ENCODE peak calls at places on chromosome 16, in eight cellular contexts. One of them, this sample, is unnamed.

GRCh38 chr16:6663668-6664067 is 669.0 kb upstream of the RBFOX1 start:
- DNase-seq in body of pancreas: no peak
- DNase-seq in cardiac fibroblast: no peak
- DNase-seq in epithelial cell of esophagus: no peak
- DNase-seq in mesothelial cell of epicardium: no peak
- DNase-seq in A549: no peak
- DNase-seq in GM23338: no peak
- DNase-seq in DND-41: no peak
- DNase-seq in this sample: no peak

GRCh38 chr16:11833951-11834695 is 17.2 kb downstream of the RSL1D1 start:
- DNase-seq in cardiac fibroblast: peak
- DNase-seq in body of pancreas: no peak
- DNase-seq in DND-41: no peak
- DNase-seq in mesothelial cell of epicardium: no peak
- DNase-seq in GM23338: no peak
- DNase-seq in epithelial cell of esophagus: peak
- DNase-seq in A549: no peak
- DNase-seq in this sample: no peak

GRCh38 chr16:79883494-79883893 is 283.0 kb upstream of the MAF start:
- DNase-seq in A549: no peak
- DNase-seq in DND-41: no peak
- DNase-seq in cardiac fibroblast: no peak
- DNase-seq in body of pancreas: no peak
- DNase-seq in epithelial cell of esophagus: no peak
- DNase-seq in GM23338: no peak
- DNase-seq in mesothelial cell of epicardium: no peak
- DNase-seq in this sample: no peak

GRCh38 chr16:26605872-26606271 is 460.9 kb upstream of the C16orf82 start:
- DNase-seq in DND-41: no peak
- DNase-seq in GM23338: no peak
- DNase-seq in A549: no peak
- DNase-seq in cardiac fibroblast: no peak
- DNase-seq in body of pancreas: no peak
- DNase-seq in mesothelial cell of epicardium: no peak
- DNase-seq in epithelial cell of esophagus: no peak
- DNase-seq in this sample: no peak

GRCh38 chr16:87166321-87166720 is 150.9 kb downstream of the C16orf95 start:
- DNase-seq in DND-41: no peak
- DNase-seq in epithelial cell of esophagus: no peak
- DNase-seq in A549: no peak
- DNase-seq in mesothelial cell of epicardium: no peak
- DNase-seq in cardiac fibroblast: no peak
- DNase-seq in GM23338: no peak
- DNase-seq in body of pancreas: no peak
- DNase-seq in this sample: no peak

GRCh38 chr16:931651-932500 is 38.9 kb downstream of the LMF1 start:
- DNase-seq in GM23338: no peak
- DNase-seq in mesothelial cell of epicardium: no peak
- DNase-seq in A549: no peak
- DNase-seq in cardiac fibroblast: no peak
- DNase-seq in body of pancreas: no peak
- DNase-seq in epithelial cell of esophagus: no peak
- DNase-seq in DND-41: no peak
- DNase-seq in this sample: no peak

GRCh38 chr16:27726621-27727275 is 176.8 kb downstream of the KATNIP start:
- DNase-seq in mesothelial cell of epicardium: no peak
- DNase-seq in GM23338: no peak
- DNase-seq in DND-41: no peak
- DNase-seq in epithelial cell of esophagus: no peak
- DNase-seq in body of pancreas: no peak
- DNase-seq in A549: no peak
- DNase-seq in cardiac fibroblast: peak
- DNase-seq in this sample: no peak

GRCh38 chr16:17177242-17177967 is 293.4 kb downstream of the XYLT1 start:
- DNase-seq in GM23338: no peak
- DNase-seq in body of pancreas: no peak
- DNase-seq in mesothelial cell of epicardium: no peak
- DNase-seq in A549: no peak
- DNase-seq in cardiac fibroblast: peak
- DNase-seq in DND-41: no peak
- DNase-seq in epithelial cell of esophagus: peak
- DNase-seq in this sample: no peak

GRCh38 chr16:49924078-49924477 is 68.2 kb upstream of the ZNF423 start:
- DNase-seq in A549: peak
- DNase-seq in DND-41: peak
- DNase-seq in mesothelial cell of epicardium: no peak
- DNase-seq in body of pancreas: no peak
- DNase-seq in epithelial cell of esophagus: no peak
- DNase-seq in GM23338: peak
- DNase-seq in cardiac fibroblast: peak
- DNase-seq in this sample: no peak

GRCh38 chr16:4697867-4698291 is 4.5 kb downstream of the NUDT16L1 start:
- DNase-seq in body of pancreas: no peak
- DNase-seq in GM23338: no peak
- DNase-seq in DND-41: no peak
- DNase-seq in mesothelial cell of epicardium: no peak
- DNase-seq in A549: no peak
- DNase-seq in cardiac fibroblast: no peak
- DNase-seq in epithelial cell of esophagus: no peak
- DNase-seq in this sample: no peak

GRCh38 chr16:69193860-69194259 is 6.9 kb downstream of the SNTB2 start:
- DNase-seq in mesothelial cell of epicardium: no peak
- DNase-seq in GM23338: no peak
- DNase-seq in epithelial cell of esophagus: no peak
- DNase-seq in DND-41: no peak
- DNase-seq in A549: no peak
- DNase-seq in body of pancreas: peak
- DNase-seq in cardiac fibroblast: no peak
- DNase-seq in this sample: no peak

GRCh38 chr16:68297908-68298307 is 12.8 kb downstream of the SLC7A6OS start:
- DNase-seq in mesothelial cell of epicardium: no peak
- DNase-seq in cardiac fibroblast: peak
- DNase-seq in epithelial cell of esophagus: peak
- DNase-seq in DND-41: no peak
- DNase-seq in body of pancreas: peak
- DNase-seq in A549: no peak
- DNase-seq in GM23338: no peak
- DNase-seq in this sample: no peak

GRCh38 chr16:56972403-56972802 is 10.7 kb downstream of the CETP start:
- DNase-seq in DND-41: no peak
- DNase-seq in mesothelial cell of epicardium: no peak
- DNase-seq in cardiac fibroblast: no peak
- DNase-seq in GM23338: no peak
- DNase-seq in body of pancreas: no peak
- DNase-seq in A549: no peak
- DNase-seq in epithelial cell of esophagus: no peak
- DNase-seq in this sample: no peak

GRCh38 chr16:87582221-87582965 is 19.9 kb upstream of the JPH3 start:
- DNase-seq in epithelial cell of esophagus: no peak
- DNase-seq in cardiac fibroblast: peak
- DNase-seq in DND-41: no peak
- DNase-seq in mesothelial cell of epicardium: no peak
- DNase-seq in A549: no peak
- DNase-seq in body of pancreas: peak
- DNase-seq in GM23338: peak
- DNase-seq in this sample: no peak

GRCh38 chr16:5035909-5036227 is 2.1 kb upstream of the NAGPA start:
- DNase-seq in epithelial cell of esophagus: no peak
- DNase-seq in body of pancreas: no peak
- DNase-seq in A549: no peak
- DNase-seq in GM23338: no peak
- DNase-seq in cardiac fibroblast: no peak
- DNase-seq in DND-41: no peak
- DNase-seq in mesothelial cell of epicardium: no peak
- DNase-seq in this sample: no peak

GRCh38 chr16:55033225-55034156 is 102.8 kb downstream of the IRX5 start:
- DNase-seq in A549: no peak
- DNase-seq in GM23338: no peak
- DNase-seq in body of pancreas: no peak
- DNase-seq in epithelial cell of esophagus: no peak
- DNase-seq in cardiac fibroblast: no peak
- DNase-seq in DND-41: no peak
- DNase-seq in mesothelial cell of epicardium: no peak
- DNase-seq in this sample: no peak
- TF ChIP-seq CTCF in A549: no peak
- TF ChIP-seq CTCF in GM23338: no peak
- TF ChIP-seq CTCF in body of pancreas: no peak
- TF ChIP-seq CTCF in epithelial cell of esophagus: no peak
- TF ChIP-seq CTCF in cardiac fibroblast: no peak
- TF ChIP-seq CTCF in DND-41: no peak
- TF ChIP-seq CTCF in mesothelial cell of epicardium: no peak
- TF ChIP-seq CTCF in this sample: no peak

GRCh38 chr16:66265556-66266133 is 100.8 kb upstream of the CDH5 start:
- DNase-seq in GM23338: no peak
- DNase-seq in epithelial cell of esophagus: no peak
- DNase-seq in body of pancreas: no peak
- DNase-seq in mesothelial cell of epicardium: peak
- DNase-seq in A549: no peak
- DNase-seq in DND-41: no peak
- DNase-seq in cardiac fibroblast: no peak
- DNase-seq in this sample: no peak

GRCh38 chr16:66264311-66265105 is 102.0 kb upstream of the CDH5 start:
- DNase-seq in body of pancreas: no peak
- DNase-seq in A549: no peak
- DNase-seq in epithelial cell of esophagus: no peak
- DNase-seq in DND-41: no peak
- DNase-seq in GM23338: no peak
- DNase-seq in cardiac fibroblast: no peak
- DNase-seq in mesothelial cell of epicardium: peak
- DNase-seq in this sample: no peak

GRCh38 chr16:66267287-66268137 is 99.0 kb upstream of the CDH5 start:
- DNase-seq in DND-41: no peak
- DNase-seq in body of pancreas: no peak
- DNase-seq in GM23338: no peak
- DNase-seq in A549: no peak
- DNase-seq in epithelial cell of esophagus: no peak
- DNase-seq in cardiac fibroblast: no peak
- DNase-seq in mesothelial cell of epicardium: peak
- DNase-seq in this sample: no peak

GRCh38 chr16:66265106-66265415 is 101.4 kb upstream of the CDH5 start:
- DNase-seq in GM23338: no peak
- DNase-seq in body of pancreas: no peak
- DNase-seq in DND-41: no peak
- DNase-seq in A549: no peak
- DNase-seq in epithelial cell of esophagus: no peak
- DNase-seq in cardiac fibroblast: no peak
- DNase-seq in mesothelial cell of epicardium: peak
- DNase-seq in this sample: no peak

DNA sequence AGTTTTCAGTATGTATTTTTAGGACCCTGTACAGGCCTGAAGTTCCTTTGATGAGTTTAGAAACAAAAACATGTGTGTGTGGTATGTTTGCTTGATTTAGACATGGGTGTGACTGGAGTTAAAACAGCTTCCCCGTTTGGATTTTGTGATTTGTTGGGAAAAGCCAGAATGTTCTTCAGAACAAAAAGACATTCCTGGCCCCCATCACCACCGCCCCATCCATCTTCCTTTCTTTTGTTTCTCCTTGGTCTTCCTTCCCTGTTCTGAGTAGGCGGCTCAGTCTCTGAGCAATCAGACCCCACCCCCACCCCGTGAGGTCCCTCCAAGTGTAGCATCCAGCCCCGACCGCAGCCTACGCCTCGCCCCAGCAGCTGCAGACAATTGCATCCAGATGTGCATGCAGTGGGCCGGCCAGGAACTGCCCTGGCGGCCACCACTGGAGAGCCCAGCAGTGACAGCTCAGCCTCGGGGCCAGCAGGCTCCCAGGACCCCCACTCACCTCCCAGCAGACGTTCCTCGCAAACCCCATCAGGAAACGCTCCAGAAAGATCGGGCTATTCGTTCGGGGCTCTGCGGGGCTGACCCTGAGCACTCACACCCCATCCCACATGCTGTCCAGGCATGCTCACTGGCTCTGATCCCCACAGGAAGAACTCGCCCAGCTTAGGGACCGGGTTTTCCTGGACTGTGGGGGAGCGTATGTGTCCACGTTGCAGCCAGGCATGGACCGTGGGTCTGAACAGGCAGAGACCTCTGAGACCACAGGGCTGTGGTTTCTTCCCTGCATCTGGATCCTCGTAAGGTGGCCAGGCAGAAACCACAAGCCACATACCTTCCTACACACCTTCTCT is 99.8 kb upstream of the CDH5 start:
- DNase-seq in body of pancreas: peak
- DNase-seq in cardiac fibroblast: peak
- DNase-seq in mesothelial cell of epicardium: peak
- DNase-seq in epithelial cell of esophagus: no peak
- DNase-seq in A549: no peak
- DNase-seq in GM23338: peak
- DNase-seq in DND-41: no peak
- DNase-seq in this sample: no peak
- TF ChIP-seq CTCF in body of pancreas: no peak
- TF ChIP-seq CTCF in cardiac fibroblast: peak
- TF ChIP-seq CTCF in mesothelial cell of epicardium: no peak
- TF ChIP-seq CTCF in epithelial cell of esophagus: no peak
- TF ChIP-seq CTCF in A549: no peak
- TF ChIP-seq CTCF in GM23338: no peak
- TF ChIP-seq CTCF in DND-41: no peak
- TF ChIP-seq CTCF in this sample: no peak

GRCh38 chr16:55505333-55506015 is 3.4 kb upstream of the LPCAT2 start:
- DNase-seq in epithelial cell of esophagus: no peak
- DNase-seq in GM23338: no peak
- DNase-seq in body of pancreas: no peak
- DNase-seq in cardiac fibroblast: no peak
- DNase-seq in DND-41: no peak
- DNase-seq in mesothelial cell of epicardium: no peak
- DNase-seq in A549: no peak
- DNase-seq in this sample: peak

GRCh38 chr16:55499951-55500350 is 8.9 kb upstream of the LPCAT2 start:
- DNase-seq in GM23338: no peak
- DNase-seq in mesothelial cell of epicardium: peak
- DNase-seq in A549: no peak
- DNase-seq in body of pancreas: no peak
- DNase-seq in DND-41: peak
- DNase-seq in cardiac fibroblast: peak
- DNase-seq in epithelial cell of esophagus: peak
- DNase-seq in this sample: no peak

GRCh38 chr16:55503726-55504553 is 4.9 kb upstream of the LPCAT2 start:
- DNase-seq in GM23338: no peak
- DNase-seq in A549: no peak
- DNase-seq in DND-41: no peak
- DNase-seq in mesothelial cell of epicardium: no peak
- DNase-seq in epithelial cell of esophagus: no peak
- DNase-seq in cardiac fibroblast: no peak
- DNase-seq in body of pancreas: no peak
- DNase-seq in this sample: peak

GRCh38 chr16:55501549-55502322 is 7.1 kb upstream of the LPCAT2 start:
- DNase-seq in cardiac fibroblast: peak
- DNase-seq in epithelial cell of esophagus: peak
- DNase-seq in GM23338: peak
- DNase-seq in mesothelial cell of epicardium: peak
- DNase-seq in body of pancreas: no peak
- DNase-seq in A549: no peak
- DNase-seq in DND-41: no peak
- DNase-seq in this sample: no peak

GRCh38 chr16:55502801-55503366 is 6.0 kb upstream of the LPCAT2 start:
- DNase-seq in epithelial cell of esophagus: no peak
- DNase-seq in cardiac fibroblast: peak
- DNase-seq in body of pancreas: peak
- DNase-seq in A549: no peak
- DNase-seq in DND-41: no peak
- DNase-seq in mesothelial cell of epicardium: no peak
- DNase-seq in GM23338: peak
- DNase-seq in this sample: no peak
- TF ChIP-seq CTCF in epithelial cell of esophagus: no peak
- TF ChIP-seq CTCF in cardiac fibroblast: no peak
- TF ChIP-seq CTCF in body of pancreas: no peak
- TF ChIP-seq CTCF in A549: no peak
- TF ChIP-seq CTCF in DND-41: no peak
- TF ChIP-seq CTCF in mesothelial cell of epicardium: no peak
- TF ChIP-seq CTCF in GM23338: no peak
- TF ChIP-seq CTCF in this sample: no peak

GRCh38 chr16:72219282-72219681 is 47.3 kb upstream of the PMFBP1 start:
- DNase-seq in DND-41: no peak
- DNase-seq in cardiac fibroblast: no peak
- DNase-seq in GM23338: no peak
- DNase-seq in A549: no peak
- DNase-seq in epithelial cell of esophagus: no peak
- DNase-seq in mesothelial cell of epicardium: no peak
- DNase-seq in body of pancreas: no peak
- DNase-seq in this sample: no peak
- TF ChIP-seq CTCF in DND-41: no peak
- TF ChIP-seq CTCF in cardiac fibroblast: no peak
- TF ChIP-seq CTCF in GM23338: no peak
- TF ChIP-seq CTCF in A549: no peak
- TF ChIP-seq CTCF in epithelial cell of esophagus: no peak
- TF ChIP-seq CTCF in mesothelial cell of epicardium: no peak
- TF ChIP-seq CTCF in body of pancreas: no peak
- TF ChIP-seq CTCF in this sample: no peak

This sample was measured in GM20000.